ENCODE peak calls at places on chromosomes 2 and 18, in five cellular contexts. N is GM23248, K is smooth muscle cell of the brain vasculature, I is PC-3, Y is cerebellar cortex. A is an unnamed sample.

GRCh38 chr2:61210332-61210981 is 48.5 kb downstream of the C2orf74 start:
- DNase-seq in K (no peak), N (peak), I (peak), Y (no peak), A (no peak)

GRCh38 chr2:120239488-120240287 is 13.0 kb upstream of the RALB start:
- DNase-seq in Y (no peak), N (peak), I (peak), K (no peak), A (no peak)

GRCh38 chr2:157441072-157441454 is 2.8 kb downstream of the CYTIP start:
- DNase-seq in N (no peak), I (no peak), Y (no peak), K (no peak), A (no peak)

GRCh38 chr2:60958361-60958760 is 59.2 kb upstream of the PEX13 start:
- DNase-seq in I (no peak), Y (no peak), N (peak), K (no peak), A (no peak)

GRCh38 chr18:65942854-65943253 is 192.0 kb downstream of the CDH7 start:
- DNase-seq in N (no peak), K (no peak), I (no peak), Y (no peak), A (no peak)

GRCh38 chr2:219314804-219315468 is 5.7 kb upstream of the PTPRN start:
- DNase-seq in I (peak), Y (no peak), K (no peak), N (peak), A (no peak)

GRCh38 chr2:236662231-236663160 is 92.9 kb downstream of the ACKR3 start:
- DNase-seq in N (peak), I (no peak), Y (no peak), K (no peak), A (no peak)

GRCh38 chr2:232420463-232421188 is 14.0 kb downstream of the ALPG start:
- DNase-seq in Y (no peak), I (peak), N (peak), K (no peak), A (peak)

GRCh38 chr2:232162191-232162590 is 200.7 kb downstream of the DIS3L2 start:
- DNase-seq in I (no peak), Y (no peak), K (no peak), N (peak), A (no peak)

GRCh38 chr2:150507071-150507470 is 19.6 kb upstream of the RND3 start:
- DNase-seq in Y (no peak), I (no peak), K (no peak), N (no peak), A (no peak)

GRCh38 chr18:22453337-22453736 is 35.6 kb upstream of the CTAGE1 start:
- DNase-seq in Y (no peak), N (peak), I (no peak), K (no peak), A (no peak)

GRCh38 chr2:25332571-25332970 is 9.2 kb downstream of the DNMT3A start:
- DNase-seq in Y (no peak), K (no peak), N (no peak), I (no peak), A (no peak)

GRCh38 chr18:70663141-70663540 is 374.3 kb downstream of the SOCS6 start:
- DNase-seq in N (no peak), K (no peak), I (no peak), Y (no peak), A (no peak)

GRCh38 chr2:177528341-177528740 is 135.8 kb downstream of the AGPS start:
- DNase-seq in N (no peak), K (no peak), Y (no peak), I (no peak), A (no peak)

GRCh38 chr18:58768293-58768974 is 96.2 kb upstream of the ZNF532 start:
- DNase-seq in N (peak), Y (peak), I (peak), K (no peak), A (peak)

GRCh38 chr2:179057737-179058136 is 7.8 kb upstream of the CCDC141 start:
- DNase-seq in K (no peak), Y (no peak), I (no peak), N (no peak), A (no peak)

GRCh38 chr2:75751360-75751759 is 40.6 kb upstream of the GCFC2 start:
- DNase-seq in I (no peak), N (no peak), Y (no peak), K (no peak), A (no peak)

GRCh38 chr2:218217366-218218309 is 649 bp downstream of the ARPC2 start:
- DNase-seq in K (no peak), Y (peak), N (peak), I (peak), A (peak)

GRCh38 chr2:120246546-120247300 is 5.9 kb upstream of the RALB start:
- DNase-seq in I (no peak), K (no peak), N (peak), Y (no peak), A (no peak)

GRCh38 chr2:239660390-239661228 is 259.8 kb upstream of the HDAC4 start:
- DNase-seq in N (peak), I (peak), Y (no peak), K (no peak), A (no peak)

GRCh38 chr18:48621240-48621639 is 82.4 kb downstream of the CTIF start:
- DNase-seq in N (peak), I (peak), K (no peak), Y (no peak), A (no peak)

GRCh38 chr2:38935568-38936172 is 46.0 kb downstream of the ARHGEF33 start:
- DNase-seq in I (peak), N (peak), Y (no peak), K (no peak), A (no peak)

GRCh38 chr2:172300851-172301250 is 126.5 kb upstream of the ITGA6 start:
- DNase-seq in N (no peak), I (no peak), K (no peak), Y (no peak), A (no peak)

GRCh38 chr2:217992061-217992460 is 10.7 kb downstream of the TNS1 start:
- DNase-seq in K (no peak), N (no peak), I (no peak), Y (no peak), A (no peak)

GRCh38 chr18:23900979-23901378 is 113.6 kb upstream of the TTC39C start:
- DNase-seq in K (no peak), N (no peak), Y (no peak), I (no peak), A (no peak)

GRCh38 chr2:196372811-196373664 is 201.7 kb upstream of the STK17B start:
- DNase-seq in N (no peak), I (no peak), K (no peak), Y (peak), A (no peak)

A was measured in prostate gland.